ENCODE peak calls at places on chromosomes 12 and 14, in six cellular contexts. I is GM20000, G is neural progenitor cell, L is NCI-H1105 treated with DMSO at 0.1 percent for 48 hours, M is endothelial cell, E is substantia nigra. B is an unnamed sample.

GRCh38 chr14:94239416-94239815 is 53.7 kb downstream of the SERPINA10 start:
- DNase-seq in I (no peak), G (no peak), L (no peak), M (no peak), E (no peak), B (no peak)

GRCh38 chr14:54300881-54301280 is 95.9 kb upstream of the CDKN3 start:
- DNase-seq in I (no peak), G (no peak), L (no peak), M (no peak), E (no peak), B (no peak)

GRCh38 chr12:80230068-80230467 is 130.7 kb downstream of the OTOGL start:
- DNase-seq in I (no peak), G (peak; percentile 88), L (peak; percentile 21), M (peak; percentile 7), E (no peak), B (no peak)

GRCh38 chr14:92969470-92970232 is 46.7 kb downstream of the CHGA start:
- DNase-seq in I (no peak), G (no peak), L (no peak), M (no peak), E (no peak), B (peak; percentile 34)

GRCh38 chr14:54253195-54253947 is 143.4 kb upstream of the CDKN3 start:
- DNase-seq in I (peak; percentile 14), G (no peak), L (no peak), M (no peak), E (no peak), B (no peak)

GRCh38 chr14:105221598-105222178 is 26.6 kb upstream of the BTBD6 start:
- DNase-seq in I (no peak), G (no peak), L (no peak), M (no peak), E (no peak), B (no peak)

GRCh38 chr12:94269316-94269999 is 121.1 kb downstream of the PLXNC1 start:
- DNase-seq in I (no peak), G (no peak), L (no peak), M (no peak), E (no peak), B (no peak)

GRCh38 chr14:92586001-92586947 is 72.7 kb downstream of the RIN3 start:
- DNase-seq in I (peak; percentile 40), G (no peak), L (no peak), M (no peak), E (no peak), B (no peak)

GRCh38 chr14:86363047-86363446 is 833.1 kb downstream of the FLRT2 start:
- DNase-seq in I (no peak), G (no peak), L (no peak), M (no peak), E (no peak), B (no peak)

GRCh38 chr12:93348568-93349435 is 28.9 kb upstream of the NUDT4 start:
- DNase-seq in I (no peak), G (no peak), L (no peak), M (no peak), E (no peak), B (no peak)

GRCh38 chr12:65100140-65100539 is 21.0 kb downstream of the WIF1 start:
- DNase-seq in I (no peak), G (peak; percentile 45), L (no peak), M (peak; percentile 15), E (no peak), B (no peak)

GRCh38 chr14:24232645-24233537 is at the start of gene GMPR2:
- DNase-seq in I (peak; percentile 67), G (no peak), L (peak; percentile 79), M (no peak), E (no peak), B (no peak)

GRCh38 chr14:77926942-77927341 is 127.0 kb downstream of the ADCK1 start:
- DNase-seq in I (no peak), G (peak; percentile 72), L (no peak), M (no peak), E (no peak), B (no peak)

GRCh38 chr14:105859717-105860614 is 333.6 kb downstream of the TMEM121 start:
- DNase-seq in I (peak; percentile 4), G (no peak), L (no peak), M (no peak), E (no peak), B (no peak)

GRCh38 chr12:18079541-18080230 is 10.3 kb downstream of the RERGL start:
- DNase-seq in I (no peak), G (no peak), L (no peak), M (no peak), E (no peak), B (no peak)

GRCh38 chr12:54390176-54390667 is 5.7 kb upstream of the ZNF385A start:
- DNase-seq in I (no peak), G (peak; percentile 34), L (peak; percentile 47), M (peak; percentile 41), E (no peak), B (no peak)

GRCh38 chr12:116346751-116347150 is 69.3 kb upstream of the MED13L start:
- DNase-seq in I (no peak), G (no peak), L (no peak), M (no peak), E (no peak), B (peak; percentile 13)

GRCh38 chr14:86420131-86420530 is 890.2 kb downstream of the FLRT2 start:
- DNase-seq in I (no peak), G (no peak), L (no peak), M (no peak), E (no peak), B (no peak)